ENCODE peak calls at places on chromosomes 5 and 9, in ten cellular contexts. One of them, this sample, is unnamed.

GRCh38 chr5:144011348-144011861 is 159.1 kb downstream of the YIPF5 start:
- DNase-seq in PC-3: no peak
- DNase-seq in activated B cell treated with CpG ODN at 0.5 μM for 24 hours: no peak
- DNase-seq in AG09319: no peak
- DNase-seq in astrocyte of the spinal cord: no peak
- DNase-seq in psoas muscle: no peak
- DNase-seq in GM20000: no peak
- DNase-seq in kidney epithelial cell: no peak
- DNase-seq in CD8-positive, alpha-beta T cell: no peak
- DNase-seq in foreskin fibroblast: no peak
- DNase-seq in this sample: no peak

GRCh38 chr5:72209515-72210115 is 102.3 kb downstream of the MAP1B start:
- DNase-seq in foreskin fibroblast: peak; percentile 57
- DNase-seq in kidney epithelial cell: peak; percentile 57
- DNase-seq in PC-3: peak; percentile 44
- DNase-seq in psoas muscle: no peak
- DNase-seq in GM20000: no peak
- DNase-seq in AG09319: no peak
- DNase-seq in astrocyte of the spinal cord: peak; percentile 62
- DNase-seq in activated B cell treated with CpG ODN at 0.5 μM for 24 hours: no peak
- DNase-seq in CD8-positive, alpha-beta T cell: no peak
- DNase-seq in this sample: no peak

GRCh38 chr5:149993471-149993870 is 7.0 kb downstream of the TIGD6 start:
- DNase-seq in foreskin fibroblast: no peak
- DNase-seq in GM20000: no peak
- DNase-seq in kidney epithelial cell: no peak
- DNase-seq in AG09319: no peak
- DNase-seq in PC-3: no peak
- DNase-seq in astrocyte of the spinal cord: no peak
- DNase-seq in psoas muscle: no peak
- DNase-seq in activated B cell treated with CpG ODN at 0.5 μM for 24 hours: no peak
- DNase-seq in CD8-positive, alpha-beta T cell: no peak
- DNase-seq in this sample: no peak

GRCh38 chr9:101477736-101478135 is 42.2 kb upstream of the ALDOB start:
- DNase-seq in activated B cell treated with CpG ODN at 0.5 μM for 24 hours: no peak
- DNase-seq in AG09319: no peak
- DNase-seq in foreskin fibroblast: peak; percentile 28
- DNase-seq in astrocyte of the spinal cord: peak; percentile 22
- DNase-seq in psoas muscle: no peak
- DNase-seq in kidney epithelial cell: no peak
- DNase-seq in GM20000: no peak
- DNase-seq in CD8-positive, alpha-beta T cell: no peak
- DNase-seq in PC-3: no peak
- DNase-seq in this sample: no peak

GRCh38 chr9:90698874-90699440 is 56.3 kb upstream of the DIRAS2 start:
- DNase-seq in psoas muscle: no peak
- DNase-seq in GM20000: no peak
- DNase-seq in PC-3: peak; percentile 2
- DNase-seq in astrocyte of the spinal cord: no peak
- DNase-seq in activated B cell treated with CpG ODN at 0.5 μM for 24 hours: no peak
- DNase-seq in kidney epithelial cell: no peak
- DNase-seq in CD8-positive, alpha-beta T cell: no peak
- DNase-seq in foreskin fibroblast: no peak
- DNase-seq in AG09319: no peak
- DNase-seq in this sample: no peak

GRCh38 chr9:123438821-123439220 is 82.8 kb downstream of the CRB2 start:
- DNase-seq in GM20000: no peak
- DNase-seq in activated B cell treated with CpG ODN at 0.5 μM for 24 hours: no peak
- DNase-seq in psoas muscle: no peak
- DNase-seq in PC-3: no peak
- DNase-seq in astrocyte of the spinal cord: no peak
- DNase-seq in AG09319: no peak
- DNase-seq in foreskin fibroblast: no peak
- DNase-seq in kidney epithelial cell: no peak
- DNase-seq in CD8-positive, alpha-beta T cell: no peak
- DNase-seq in this sample: no peak

GRCh38 chr9:131020862-131021261 is 11.9 kb downstream of the LAMC3 start:
- DNase-seq in foreskin fibroblast: peak; percentile 51
- DNase-seq in psoas muscle: no peak
- DNase-seq in activated B cell treated with CpG ODN at 0.5 μM for 24 hours: no peak
- DNase-seq in astrocyte of the spinal cord: no peak
- DNase-seq in PC-3: no peak
- DNase-seq in kidney epithelial cell: no peak
- DNase-seq in CD8-positive, alpha-beta T cell: no peak
- DNase-seq in AG09319: no peak
- DNase-seq in GM20000: no peak
- DNase-seq in this sample: no peak

GRCh38 chr5:135950611-135951010 is 4.2 kb downstream of the LECT2 start:
- DNase-seq in AG09319: peak; percentile 52
- DNase-seq in kidney epithelial cell: no peak
- DNase-seq in PC-3: no peak
- DNase-seq in astrocyte of the spinal cord: peak; percentile 25
- DNase-seq in activated B cell treated with CpG ODN at 0.5 μM for 24 hours: no peak
- DNase-seq in foreskin fibroblast: peak; percentile 56
- DNase-seq in GM20000: no peak
- DNase-seq in CD8-positive, alpha-beta T cell: no peak
- DNase-seq in psoas muscle: no peak
- DNase-seq in this sample: no peak

GRCh38 chr9:38680827-38681226 is 39.1 kb downstream of the FAM240B start:
- DNase-seq in PC-3: peak; percentile 4
- DNase-seq in astrocyte of the spinal cord: no peak
- DNase-seq in GM20000: no peak
- DNase-seq in psoas muscle: no peak
- DNase-seq in activated B cell treated with CpG ODN at 0.5 μM for 24 hours: no peak
- DNase-seq in AG09319: no peak
- DNase-seq in foreskin fibroblast: peak; percentile 16
- DNase-seq in kidney epithelial cell: no peak
- DNase-seq in CD8-positive, alpha-beta T cell: no peak
- DNase-seq in this sample: no peak

GRCh38 chr5:160360310-160360709 is 10.1 kb downstream of the C1QTNF2 start:
- DNase-seq in PC-3: no peak
- DNase-seq in foreskin fibroblast: no peak
- DNase-seq in CD8-positive, alpha-beta T cell: no peak
- DNase-seq in AG09319: no peak
- DNase-seq in activated B cell treated with CpG ODN at 0.5 μM for 24 hours: no peak
- DNase-seq in astrocyte of the spinal cord: no peak
- DNase-seq in psoas muscle: no peak
- DNase-seq in kidney epithelial cell: no peak
- DNase-seq in GM20000: no peak
- DNase-seq in this sample: no peak

GRCh38 chr5:95029569-95030366 is 255.1 kb downstream of the MCTP1 start:
- DNase-seq in foreskin fibroblast: no peak
- DNase-seq in psoas muscle: no peak
- DNase-seq in PC-3: no peak
- DNase-seq in kidney epithelial cell: no peak
- DNase-seq in AG09319: no peak
- DNase-seq in CD8-positive, alpha-beta T cell: no peak
- DNase-seq in astrocyte of the spinal cord: no peak
- DNase-seq in activated B cell treated with CpG ODN at 0.5 μM for 24 hours: no peak
- DNase-seq in GM20000: peak; percentile 34
- DNase-seq in this sample: no peak

GRCh38 chr5:405421-405820 is 37.6 kb upstream of the EXOC3 start:
- DNase-seq in CD8-positive, alpha-beta T cell: no peak
- DNase-seq in GM20000: no peak
- DNase-seq in AG09319: no peak
- DNase-seq in astrocyte of the spinal cord: no peak
- DNase-seq in activated B cell treated with CpG ODN at 0.5 μM for 24 hours: no peak
- DNase-seq in psoas muscle: no peak
- DNase-seq in PC-3: no peak
- DNase-seq in foreskin fibroblast: no peak
- DNase-seq in kidney epithelial cell: no peak
- DNase-seq in this sample: no peak

GRCh38 chr5:37568018-37568753 is 189.1 kb downstream of the WDR70 start:
- DNase-seq in astrocyte of the spinal cord: no peak
- DNase-seq in psoas muscle: no peak
- DNase-seq in GM20000: no peak
- DNase-seq in PC-3: no peak
- DNase-seq in AG09319: no peak
- DNase-seq in foreskin fibroblast: no peak
- DNase-seq in activated B cell treated with CpG ODN at 0.5 μM for 24 hours: no peak
- DNase-seq in CD8-positive, alpha-beta T cell: no peak
- DNase-seq in kidney epithelial cell: no peak
- DNase-seq in this sample: no peak

DNA sequence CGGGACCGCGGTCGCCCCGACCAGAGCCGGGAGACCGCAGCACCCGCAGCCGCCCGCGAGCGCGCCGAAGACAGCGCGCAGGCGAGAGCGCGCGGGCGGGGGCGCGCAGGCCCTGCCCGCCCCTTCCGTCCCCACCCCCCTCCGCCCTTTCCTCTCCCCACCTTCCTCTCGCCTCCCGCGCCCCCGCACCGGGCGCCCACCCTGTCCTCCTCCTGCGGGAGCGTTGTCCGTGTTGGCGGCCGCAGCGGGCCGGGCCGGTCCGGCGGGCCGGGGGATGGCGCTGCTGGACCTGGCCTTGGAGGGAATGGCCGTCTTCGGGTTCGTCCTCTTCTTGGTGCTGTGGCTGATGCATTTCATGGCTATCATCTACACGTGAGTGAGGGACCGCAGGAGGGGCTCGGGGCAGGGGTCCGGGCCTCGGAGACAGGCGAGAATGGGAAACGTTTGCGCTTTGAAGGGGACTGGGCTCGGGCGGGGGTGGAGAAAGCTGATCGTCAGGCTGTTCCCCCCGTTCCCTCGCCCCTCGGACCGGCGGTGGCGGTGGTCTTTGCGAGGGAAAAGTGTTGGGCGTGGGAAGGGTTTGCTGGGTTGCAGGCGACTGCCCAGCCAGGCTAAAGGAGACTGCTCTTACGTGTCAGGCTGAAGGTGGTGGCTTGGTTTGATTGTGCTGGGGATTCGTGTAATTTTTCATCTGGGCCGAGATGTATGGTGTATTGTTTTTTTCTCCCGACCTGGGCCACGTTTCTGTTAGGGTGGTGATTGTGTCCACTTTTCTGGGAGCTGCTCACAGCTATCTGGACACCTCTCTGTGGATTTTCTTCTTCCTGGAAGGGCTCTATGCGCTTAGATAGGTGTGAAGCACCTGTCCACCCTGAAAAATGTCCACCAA is 572 bp downstream of the UGCG start:
- DNase-seq in AG09319: no peak
- DNase-seq in activated B cell treated with CpG ODN at 0.5 μM for 24 hours: no peak
- DNase-seq in PC-3: peak; percentile 13
- DNase-seq in psoas muscle: peak; percentile 65
- DNase-seq in GM20000: peak; percentile 83
- DNase-seq in CD8-positive, alpha-beta T cell: no peak
- DNase-seq in kidney epithelial cell: no peak
- DNase-seq in astrocyte of the spinal cord: peak; percentile 50
- DNase-seq in foreskin fibroblast: peak; percentile 58
- DNase-seq in this sample: no peak
- TF ChIP-seq CTCF in AG09319: peak; percentile 21
- TF ChIP-seq CTCF in activated B cell treated with CpG ODN at 0.5 μM for 24 hours: no peak
- TF ChIP-seq CTCF in PC-3: no peak
- TF ChIP-seq CTCF in psoas muscle: peak; percentile 15
- TF ChIP-seq CTCF in GM20000: peak; percentile 17
- TF ChIP-seq CTCF in CD8-positive, alpha-beta T cell: no peak
- TF ChIP-seq CTCF in kidney epithelial cell: no peak
- TF ChIP-seq CTCF in astrocyte of the spinal cord: peak; percentile 32
- TF ChIP-seq CTCF in foreskin fibroblast: peak; percentile 2
- TF ChIP-seq CTCF in this sample: no peak

GRCh38 chr9:137309368-137310189 is 7.5 kb upstream of the NRARP start:
- DNase-seq in psoas muscle: no peak
- DNase-seq in activated B cell treated with CpG ODN at 0.5 μM for 24 hours: no peak
- DNase-seq in foreskin fibroblast: no peak
- DNase-seq in AG09319: no peak
- DNase-seq in GM20000: no peak
- DNase-seq in kidney epithelial cell: no peak
- DNase-seq in PC-3: no peak
- DNase-seq in astrocyte of the spinal cord: no peak
- DNase-seq in CD8-positive, alpha-beta T cell: no peak
- DNase-seq in this sample: no peak
- TF ChIP-seq CTCF in psoas muscle: no peak
- TF ChIP-seq CTCF in activated B cell treated with CpG ODN at 0.5 μM for 24 hours: no peak
- TF ChIP-seq CTCF in foreskin fibroblast: no peak
- TF ChIP-seq CTCF in AG09319: no peak
- TF ChIP-seq CTCF in GM20000: no peak
- TF ChIP-seq CTCF in kidney epithelial cell: no peak
- TF ChIP-seq CTCF in PC-3: no peak
- TF ChIP-seq CTCF in astrocyte of the spinal cord: no peak
- TF ChIP-seq CTCF in CD8-positive, alpha-beta T cell: no peak
- TF ChIP-seq CTCF in this sample: no peak

DNA sequence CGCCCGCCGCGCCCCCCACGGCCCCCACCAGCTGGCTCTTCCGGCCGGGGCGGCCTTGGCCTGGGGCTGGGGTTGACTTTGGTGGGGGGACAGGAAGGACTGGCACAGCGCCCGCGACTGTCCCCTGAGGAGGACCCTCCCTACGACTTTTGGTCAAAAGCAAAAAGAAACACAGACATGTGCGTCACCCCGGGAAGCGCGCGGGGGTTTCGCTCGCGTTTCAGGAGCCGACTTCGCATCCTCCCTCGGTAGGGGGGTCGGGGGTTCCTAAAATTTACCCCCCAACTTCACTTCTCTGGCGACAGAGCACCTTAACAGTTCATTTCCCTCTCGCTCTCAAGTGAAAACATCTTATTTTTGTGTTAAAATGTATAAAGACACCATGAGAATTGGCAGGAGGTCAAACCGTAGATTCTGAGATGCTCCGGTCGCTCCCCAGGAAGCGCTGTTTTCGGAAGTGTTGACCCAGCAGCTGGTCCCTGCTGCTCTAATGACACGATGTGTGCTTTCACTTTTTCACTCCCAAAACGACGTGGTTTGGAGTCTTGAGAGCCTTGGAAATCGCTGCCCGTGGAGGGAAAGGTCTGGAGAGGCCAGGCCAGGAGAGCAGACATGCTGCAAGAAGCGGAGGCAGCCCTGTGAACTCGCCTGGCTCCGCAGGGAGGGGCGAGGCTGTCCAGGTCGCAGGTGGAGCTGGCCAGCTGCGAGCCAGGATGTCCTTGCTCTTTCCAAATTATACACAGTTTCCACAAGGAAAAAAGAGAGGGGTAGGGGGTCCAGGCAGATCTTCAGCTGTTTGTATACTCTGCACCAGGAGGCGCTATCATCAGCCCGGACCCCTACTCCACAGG is 248.2 kb upstream of the ANKRD55 start:
- DNase-seq in PC-3: peak; percentile 1
- DNase-seq in kidney epithelial cell: no peak
- DNase-seq in CD8-positive, alpha-beta T cell: peak; percentile 39
- DNase-seq in activated B cell treated with CpG ODN at 0.5 μM for 24 hours: peak; percentile 41
- DNase-seq in AG09319: no peak
- DNase-seq in astrocyte of the spinal cord: peak; percentile 64
- DNase-seq in GM20000: peak; percentile 78
- DNase-seq in psoas muscle: peak; percentile 33
- DNase-seq in foreskin fibroblast: no peak
- DNase-seq in this sample: no peak
- TF ChIP-seq CTCF in PC-3: peak; percentile 32
- TF ChIP-seq CTCF in kidney epithelial cell: peak; percentile 52
- TF ChIP-seq CTCF in CD8-positive, alpha-beta T cell: peak; percentile 13
- TF ChIP-seq CTCF in activated B cell treated with CpG ODN at 0.5 μM for 24 hours: no peak
- TF ChIP-seq CTCF in AG09319: peak; percentile 36
- TF ChIP-seq CTCF in astrocyte of the spinal cord: peak; percentile 51
- TF ChIP-seq CTCF in GM20000: no peak
- TF ChIP-seq CTCF in psoas muscle: no peak
- TF ChIP-seq CTCF in foreskin fibroblast: peak; percentile 30
- TF ChIP-seq CTCF in this sample: no peak

GRCh38 chr5:178551468-178551867 is 38.7 kb downstream of the COL23A1 start:
- DNase-seq in GM20000: no peak
- DNase-seq in foreskin fibroblast: no peak
- DNase-seq in astrocyte of the spinal cord: no peak
- DNase-seq in kidney epithelial cell: no peak
- DNase-seq in PC-3: no peak
- DNase-seq in CD8-positive, alpha-beta T cell: no peak
- DNase-seq in psoas muscle: no peak
- DNase-seq in AG09319: no peak
- DNase-seq in activated B cell treated with CpG ODN at 0.5 μM for 24 hours: no peak
- DNase-seq in this sample: no peak
- TF ChIP-seq CTCF in GM20000: no peak
- TF ChIP-seq CTCF in foreskin fibroblast: no peak
- TF ChIP-seq CTCF in astrocyte of the spinal cord: no peak
- TF ChIP-seq CTCF in kidney epithelial cell: no peak
- TF ChIP-seq CTCF in PC-3: no peak
- TF ChIP-seq CTCF in CD8-positive, alpha-beta T cell: no peak
- TF ChIP-seq CTCF in psoas muscle: no peak
- TF ChIP-seq CTCF in AG09319: no peak
- TF ChIP-seq CTCF in activated B cell treated with CpG ODN at 0.5 μM for 24 hours: no peak
- TF ChIP-seq CTCF in this sample: no peak

This sample was measured in natural killer cell.